ENCODE peak calls at places on chromosomes 11 and 22, in four cellular contexts. T is H1, O is SK-N-SH, R is GM12878. I is an unnamed sample.

GRCh38 chr11:67409261-67409666 is 5.4 kb downstream of the TBC1D10C start:
- DNase-seq in T (no peak), O (no peak), R (no peak), I (no peak)

GRCh38 chr11:124867700-124868099 is 2.5 kb downstream of the ROBO3 start:
- DNase-seq in T (no peak), O (peak; percentile 87), R (no peak), I (peak; percentile 25)

GRCh38 chr22:38243007-38243775 is 29.6 kb downstream of the TMEM184B start:
- DNase-seq in T (no peak), O (no peak), R (no peak), I (peak; percentile 74)

GRCh38 chr11:75812542-75813040 is 2.4 kb upstream of the UVRAG start:
- DNase-seq in T (no peak), O (no peak), R (no peak), I (peak; percentile 84)

GRCh38 chr11:102286292-102286691 is 31.0 kb upstream of the BIRC3 start:
- DNase-seq in T (no peak), O (no peak), R (no peak), I (no peak)

GRCh38 chr22:29043906-29044575 is 17.6 kb downstream of the C22orf31 start:
- DNase-seq in T (no peak), O (no peak), R (no peak), I (no peak)

GRCh38 chr11:78037056-78037455 is 14.0 kb upstream of the KCTD14 start:
- DNase-seq in T (no peak), O (no peak), R (no peak), I (peak; percentile 58)

GRCh38 chr11:115958089-115959000 is 454.1 kb upstream of the CADM1 start:
- DNase-seq in T (no peak), O (no peak), R (no peak), I (no peak)

GRCh38 chr11:15471028-15471708 is 356.4 kb downstream of the INSC start:
- DNase-seq in T (no peak), O (no peak), R (no peak), I (no peak)

GRCh38 chr22:22811016-22812009 is 76.3 kb upstream of the IGLL5 start:
- DNase-seq in T (no peak), O (no peak), R (no peak), I (no peak)

GRCh38 chr11:73257342-73258103 is 14.6 kb upstream of the P2RY6 start:
- DNase-seq in T (no peak), O (no peak), R (no peak), I (peak; percentile 39)

GRCh38 chr22:30185129-30185528 is 61.4 kb downstream of the LIF start:
- DNase-seq in T (no peak), O (no peak), R (no peak), I (no peak)

GRCh38 chr11:86639172-86639571 is 33.2 kb downstream of the ME3 start:
- DNase-seq in T (no peak), O (no peak), R (no peak), I (no peak)

GRCh38 chr11:61949169-61950034 is 749 bp upstream of the BEST1 start:
- DNase-seq in T (peak; percentile 34), O (peak; percentile 93), R (no peak), I (peak; percentile 54)

GRCh38 chr11:65572356-65573043 is at the start of gene FAM89B:
- DNase-seq in T (no peak), O (peak; percentile 89), R (no peak), I (no peak)

GRCh38 chr11:65574963-65575567 is 788 bp upstream of the EHBP1L1 start:
- DNase-seq in T (no peak), O (no peak), R (no peak), I (no peak)

GRCh38 chr11:65575568-65576231 is at the start of gene EHBP1L1:
- DNase-seq in T (no peak), O (peak; percentile 91), R (peak; percentile 70), I (no peak)

GRCh38 chr11:65573391-65574146 is 1.2 kb downstream of the FAM89B start:
- DNase-seq in T (no peak), O (no peak), R (no peak), I (no peak)

GRCh38 chr11:65574147-65574962 is 1.5 kb upstream of the EHBP1L1 start:
- DNase-seq in T (peak; percentile 72), O (peak; percentile 98), R (peak; percentile 82), I (peak; percentile 70)
- TF ChIP-seq TCF12 in T (no peak), O (no peak), R (peak; percentile 67), I (no peak)

DNA sequence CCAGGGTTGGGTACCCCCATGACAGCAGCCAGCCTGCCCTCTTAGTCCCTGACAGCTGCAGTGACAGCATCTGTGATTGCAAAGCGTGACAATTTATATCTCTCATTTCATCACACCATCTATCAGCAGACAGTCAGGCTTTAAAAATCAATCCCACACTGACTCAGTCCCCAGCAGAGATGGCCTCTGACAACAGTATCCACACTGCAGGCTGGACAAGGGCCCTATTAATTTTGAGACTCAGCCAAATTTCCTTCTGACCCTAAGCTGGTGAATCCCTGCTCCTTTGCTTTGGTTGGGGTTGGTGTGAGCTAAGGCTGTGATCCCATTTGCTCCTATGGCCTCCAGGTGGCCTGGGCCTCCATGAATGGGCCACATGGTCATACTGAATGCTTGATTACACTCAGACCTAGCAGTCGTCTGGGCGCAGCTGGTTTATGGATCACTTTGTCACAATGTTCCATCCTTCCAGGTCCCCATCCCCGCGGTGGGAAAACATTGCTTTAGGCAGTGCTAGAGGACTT is 68.1 kb upstream of the B3GAT1 start:
- DNase-seq in T (no peak), O (no peak), R (no peak), I (no peak)
- TF ChIP-seq TCF12 in T (no peak), O (no peak), R (no peak), I (no peak)

DNA sequence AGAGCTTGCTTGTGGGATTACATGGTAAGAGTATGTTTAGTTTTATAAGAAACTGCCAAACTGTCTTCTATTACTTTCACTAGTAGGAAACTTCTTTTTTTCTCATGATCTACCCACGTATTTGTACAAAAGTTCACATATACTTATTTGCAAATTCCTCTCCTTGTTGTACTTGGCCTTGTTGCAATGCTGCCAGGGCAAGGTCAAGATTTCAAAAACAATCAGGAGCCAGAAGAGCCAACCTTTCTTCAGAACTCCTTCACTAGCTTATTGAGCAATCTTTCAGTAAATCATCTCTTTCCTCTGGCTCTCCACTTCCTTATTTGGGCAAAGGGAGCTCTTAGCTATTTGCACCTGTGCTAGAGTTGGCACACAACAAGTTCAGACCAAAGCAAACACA is 9.7 kb downstream of the SRSF8 start:
- DNase-seq in T (no peak), O (no peak), R (no peak), I (no peak)
- TF ChIP-seq TCF12 in T (no peak), O (no peak), R (no peak), I (no peak)

GRCh38 chr11:8381343-8381742 is 117.7 kb upstream of the LMO1 start:
- DNase-seq in T (no peak), O (no peak), R (no peak), I (no peak)
- TF ChIP-seq TCF12 in T (no peak), O (no peak), R (no peak), I (no peak)

DNA sequence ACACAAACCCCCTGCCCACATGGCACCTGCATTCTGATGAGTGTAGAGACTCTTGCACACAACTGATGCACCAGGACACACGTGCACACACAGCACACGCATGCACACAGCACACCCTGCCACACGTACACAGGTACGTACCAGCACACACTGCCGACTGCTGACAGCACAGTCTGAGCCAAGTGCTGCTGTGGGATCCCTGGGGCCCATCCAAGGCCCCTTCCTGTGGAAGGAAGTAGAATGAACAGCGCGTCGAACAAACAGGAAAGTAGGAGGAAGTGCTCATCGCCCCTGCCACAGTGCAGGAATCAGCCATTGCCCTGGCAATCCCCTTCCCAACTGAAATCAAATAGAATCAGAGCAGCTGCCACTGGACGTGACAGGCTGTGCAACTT is 57.9 kb downstream of the CD82 start:
- DNase-seq in T (no peak), O (no peak), R (no peak), I (no peak)
- TF ChIP-seq TCF12 in T (no peak), O (no peak), R (no peak), I (no peak)

GRCh38 chr11:1628506-1629325 is 859 bp upstream of the KRTAP5-5 start:
- DNase-seq in T (peak; percentile 46), O (peak; percentile 96), R (no peak), I (peak; percentile 21)

GRCh38 chr11:1625541-1625940 is 3.6 kb upstream of the KRTAP5-4 start:
- DNase-seq in T (no peak), O (no peak), R (no peak), I (no peak)

GRCh38 chr11:1622076-1622475 is at the start of gene KRTAP5-4:
- DNase-seq in T (no peak), O (no peak), R (no peak), I (no peak)

GRCh38 chr11:1623716-1624115 is 1.8 kb upstream of the KRTAP5-4 start:
- DNase-seq in T (no peak), O (no peak), R (no peak), I (no peak)

DNA sequence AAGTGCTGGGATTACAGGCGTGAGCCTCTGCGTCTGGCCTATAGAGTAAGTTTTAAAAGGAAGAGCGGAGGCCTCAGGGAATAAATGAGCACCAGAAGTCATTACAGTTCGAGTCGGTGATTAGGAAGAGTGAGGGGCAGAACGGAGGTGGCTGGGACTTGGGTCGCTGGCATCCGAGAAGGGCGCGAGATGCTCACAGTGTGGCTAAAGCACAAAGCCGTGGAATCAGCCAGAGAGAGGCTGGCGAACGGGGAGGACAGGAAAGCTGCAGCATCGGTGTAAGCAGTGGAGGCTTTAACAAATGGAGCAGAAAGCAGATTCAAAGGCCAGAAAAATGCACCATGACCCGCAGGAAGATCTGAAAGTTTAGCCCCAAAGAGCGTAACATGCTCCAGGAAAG is 2.7 kb upstream of the KRTAP5-4 start:
- DNase-seq in T (no peak), O (no peak), R (no peak), I (no peak)
- TF ChIP-seq TCF12 in T (no peak), O (no peak), R (no peak), I (no peak)

DNA sequence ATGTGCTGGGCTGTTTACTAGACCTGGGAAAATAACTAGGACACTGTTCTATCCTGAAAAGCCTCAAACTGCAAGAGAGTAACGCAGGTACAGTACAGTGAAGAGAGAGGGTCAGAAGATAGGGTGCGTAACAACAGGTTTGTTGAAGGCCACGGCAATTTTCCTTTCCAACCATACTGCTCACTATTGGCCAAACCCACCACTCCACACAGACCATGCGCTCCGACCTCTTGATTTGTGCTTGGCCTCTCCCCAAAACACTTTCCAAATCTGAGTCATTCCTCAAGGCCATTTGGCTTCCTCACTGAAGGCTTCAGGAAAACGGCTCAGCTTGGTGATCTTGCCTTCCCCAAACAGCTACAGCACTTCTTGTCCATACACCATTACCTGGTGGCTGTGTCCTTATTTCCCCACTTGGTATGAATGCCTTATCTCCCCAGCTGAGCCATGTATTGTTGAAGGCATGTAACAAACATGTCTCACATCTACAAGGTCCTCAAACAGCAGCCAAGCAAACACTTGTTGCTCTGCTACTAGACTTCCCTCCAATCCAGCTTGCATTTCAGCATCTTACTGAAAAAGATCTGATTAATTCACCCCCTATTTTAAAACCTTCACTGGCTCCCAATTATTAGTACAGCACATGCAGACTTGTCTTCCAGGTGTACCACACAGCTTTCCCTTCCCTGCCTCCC is 40.9 kb downstream of the TCF20 start:
- DNase-seq in T (no peak), O (no peak), R (no peak), I (no peak)
- TF ChIP-seq TCF12 in T (no peak), O (no peak), R (no peak), I (no peak)

I was measured in HepG2.